ENCODE peak calls at places on chromosomes 12 and 14, in seven cellular contexts. J is AG10803, G is hepatocyte, P is upper lobe of left lung, K is body of pancreas, O is heart left ventricle, V is lung. W is an unnamed sample.

GRCh38 chr12:81350309-81350708 is 272.4 kb downstream of the ACSS3 start:
- DNase-seq in K (no peak), V (no peak), O (no peak), G (no peak), P (no peak), J (no peak), W (no peak)

GRCh38 chr12:111816065-111816615 is 25.9 kb upstream of the MAPKAPK5 start:
- DNase-seq in K (no peak), O (no peak), P (no peak), V (no peak), J (no peak), G (peak), W (no peak)

GRCh38 chr12:86261142-86261541 is 5.0 kb upstream of the MGAT4C start:
- DNase-seq in O (no peak), V (no peak), K (no peak), P (no peak), G (no peak), J (no peak), W (no peak)

GRCh38 chr12:104292872-104293794 is 10.4 kb upstream of the EID3 start:
- DNase-seq in G (no peak), J (no peak), V (no peak), O (no peak), K (no peak), P (no peak), W (no peak)

GRCh38 chr12:92363295-92364146 is 217.9 kb upstream of the BTG1 start:
- DNase-seq in K (no peak), O (peak), J (peak), V (no peak), P (peak), G (peak), W (peak)

GRCh38 chr12:107435520-107435919 is 250.1 kb upstream of the PWP1 start:
- DNase-seq in K (no peak), P (no peak), J (no peak), V (no peak), G (no peak), O (no peak), W (no peak)

GRCh38 chr12:509494-509893 is 49.8 kb downstream of the B4GALNT3 start:
- DNase-seq in P (no peak), J (peak), O (no peak), V (peak), G (no peak), K (no peak), W (no peak)

GRCh38 chr14:72816287-72816686 is 77.6 kb downstream of the DPF3 start:
- DNase-seq in V (no peak), P (no peak), J (no peak), K (no peak), G (no peak), O (no peak), W (no peak)

GRCh38 chr14:56002316-56002715 is 115.9 kb upstream of the PELI2 start:
- DNase-seq in O (no peak), P (peak), J (peak), G (peak), V (no peak), K (no peak), W (no peak)

GRCh38 chr12:73112035-73112816 is 840.1 kb downstream of the TRHDE start:
- DNase-seq in O (no peak), V (no peak), J (no peak), P (no peak), K (no peak), G (no peak), W (no peak)

GRCh38 chr14:56809262-56810215 is 740 bp downstream of the OTX2 start:
- DNase-seq in O (no peak), V (no peak), P (peak), K (no peak), G (no peak), J (no peak), W (no peak)

GRCh38 chr12:21541773-21542172 is 15.7 kb downstream of the SPX start:
- DNase-seq in G (no peak), K (no peak), P (no peak), V (no peak), O (no peak), J (no peak), W (no peak)

GRCh38 chr12:31005944-31006361 is 67.7 kb upstream of the DDX11 start:
- DNase-seq in O (no peak), P (no peak), V (no peak), J (peak), G (no peak), K (no peak), W (no peak)

GRCh38 chr12:96401061-96401871 is 1.0 kb upstream of the CDK17 start:
- DNase-seq in O (peak), J (peak), V (no peak), P (no peak), K (peak), G (peak), W (peak)

GRCh38 chr14:74501135-74501614 is 7.6 kb downstream of the ISCA2 start:
- DNase-seq in J (peak), P (peak), V (peak), G (peak), O (peak), K (peak), W (no peak)

GRCh38 chr14:36553650-36554260 is 28.7 kb downstream of the NKX2-8 start:
- DNase-seq in J (peak), P (no peak), K (peak), V (no peak), O (no peak), G (peak), W (peak)

GRCh38 chr14:103100281-103101121 is 6.0 kb downstream of the EXOC3L4 start:
- DNase-seq in O (no peak), J (no peak), K (no peak), G (no peak), P (peak), V (no peak), W (no peak)

GRCh38 chr14:66405158-66405557 is 81.0 kb upstream of the CCDC196 start:
- DNase-seq in P (no peak), G (peak), O (no peak), J (no peak), K (no peak), V (no peak), W (no peak)

GRCh38 chr14:90409209-90409730 is 12.4 kb downstream of the CALM1 start:
- DNase-seq in V (no peak), P (no peak), J (peak), O (peak), G (peak), K (no peak), W (no peak)

GRCh38 chr14:68143341-68143807 is 323.8 kb downstream of the RAD51B start:
- DNase-seq in O (peak), G (peak), P (no peak), K (peak), V (peak), J (peak), W (no peak)

GRCh38 chr14:26794731-26795130 is 196.9 kb upstream of the NOVA1 start:
- DNase-seq in G (no peak), O (no peak), P (no peak), J (peak), V (no peak), K (no peak), W (no peak)
- TF ChIP-seq CTCF in G (no peak), O (no peak), P (no peak), J (no peak), V (no peak), K (no peak), W (no peak)

GRCh38 chr12:66944365-66944764 is 265.5 kb upstream of the GRIP1 start:
- DNase-seq in P (no peak), K (no peak), O (no peak), J (no peak), V (no peak), G (no peak), W (no peak)

GRCh38 chr12:66945189-66945817 is 266.4 kb upstream of the GRIP1 start:
- DNase-seq in V (no peak), P (no peak), G (no peak), J (no peak), O (no peak), K (no peak), W (no peak)

GRCh38 chr12:66947119-66947518 is 268.2 kb upstream of the GRIP1 start:
- DNase-seq in O (no peak), V (no peak), G (no peak), P (no peak), K (no peak), J (no peak), W (peak)

GRCh38 chr12:66941150-66941549 is 262.3 kb upstream of the GRIP1 start:
- DNase-seq in G (no peak), J (no peak), P (no peak), K (no peak), O (no peak), V (no peak), W (peak)

DNA sequence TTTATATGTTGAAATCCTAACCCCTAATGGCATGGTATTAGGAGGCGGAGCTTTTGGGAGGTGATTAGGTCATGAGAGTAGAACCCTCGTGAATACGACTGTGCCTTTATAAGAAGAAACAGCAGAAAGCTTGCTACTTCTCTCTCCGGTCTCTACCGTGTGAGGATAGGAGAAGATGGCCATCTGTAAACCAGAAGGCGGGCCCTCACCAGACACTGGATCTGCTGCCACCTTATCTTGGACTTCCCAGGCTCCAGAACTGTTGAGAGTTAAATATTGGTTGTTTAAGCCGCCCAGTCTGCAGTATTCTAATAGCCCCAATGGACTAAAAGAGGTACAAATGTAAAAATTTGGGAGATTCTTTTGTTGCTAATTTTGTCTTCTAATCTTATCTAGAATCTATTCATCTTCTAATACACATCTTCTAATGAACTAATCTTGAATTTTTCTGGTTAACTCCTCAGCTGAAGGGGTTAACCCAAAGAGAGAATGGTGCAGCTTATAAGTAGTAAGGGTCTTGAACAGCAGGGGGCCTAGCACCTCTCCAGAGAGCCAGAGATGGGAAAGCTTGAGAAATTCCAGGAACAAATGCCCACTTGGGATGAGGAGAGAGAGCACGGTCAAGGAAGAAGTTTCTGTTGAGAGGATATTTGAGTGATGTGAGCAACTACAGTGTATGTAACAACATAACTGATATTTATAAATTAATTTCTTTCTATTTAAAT is 264.0 kb upstream of the GRIP1 start:
- DNase-seq in J (no peak), K (no peak), P (no peak), O (no peak), G (no peak), V (no peak), W (no peak)
- TF ChIP-seq CTCF in J (no peak), K (no peak), P (no peak), O (no peak), G (no peak), V (no peak), W (no peak)

DNA sequence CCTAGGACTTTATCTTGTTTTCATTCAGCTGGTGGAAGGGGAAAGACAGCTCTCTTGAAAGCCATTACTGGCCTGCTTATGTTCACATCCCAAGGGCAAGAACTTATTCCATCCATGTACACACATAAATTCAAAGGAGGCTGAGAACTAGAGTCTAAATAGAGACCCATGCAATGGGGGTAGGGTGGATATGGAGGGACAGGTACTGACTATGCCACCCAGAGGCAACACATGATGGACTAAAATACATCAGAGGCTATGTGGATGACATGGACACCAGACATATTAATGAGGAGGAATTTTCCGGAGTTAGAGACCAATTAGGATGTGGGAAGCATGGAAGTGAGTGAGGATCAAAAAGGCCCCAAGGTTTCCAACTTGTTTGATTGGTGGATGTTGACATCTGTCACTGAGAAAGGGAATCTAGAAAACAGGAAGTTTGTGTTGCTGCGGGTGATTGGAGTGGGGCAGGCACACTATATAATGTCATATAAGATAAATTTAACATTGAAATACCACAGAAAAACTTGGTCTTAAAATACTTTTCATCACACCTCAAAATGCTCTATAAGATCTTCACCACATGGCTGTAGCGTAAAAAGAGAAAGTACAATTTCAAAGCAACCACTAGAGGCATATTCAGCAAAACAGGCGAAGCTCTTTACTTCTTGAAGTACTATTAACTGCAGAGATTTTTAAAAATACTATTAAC is 130.4 kb downstream of the GRIP1 start:
- DNase-seq in J (no peak), O (no peak), G (no peak), K (no peak), P (no peak), V (no peak), W (no peak)
- TF ChIP-seq CTCF in J (peak), O (no peak), G (peak), K (no peak), P (no peak), V (no peak), W (no peak)

GRCh38 chr12:128906485-128907137 is 53.3 kb downstream of the GLT1D1 start:
- DNase-seq in J (no peak), G (no peak), O (no peak), K (no peak), P (no peak), V (no peak), W (no peak)
- TF ChIP-seq CTCF in J (no peak), G (no peak), O (no peak), K (no peak), P (no peak), V (no peak), W (no peak)

GRCh38 chr12:5435161-5435560 is 3.3 kb downstream of the NTF3 start:
- DNase-seq in V (no peak), P (no peak), O (no peak), K (no peak), G (no peak), J (peak), W (no peak)

GRCh38 chr12:5433840-5434646 is 2.1 kb downstream of the NTF3 start:
- DNase-seq in O (no peak), J (no peak), P (no peak), V (no peak), K (no peak), G (no peak), W (no peak)

GRCh38 chr12:5434647-5434968 is 2.7 kb downstream of the NTF3 start:
- DNase-seq in V (no peak), J (no peak), G (no peak), P (no peak), K (no peak), O (no peak), W (no peak)

GRCh38 chr12:5432011-5432400 is at the start of gene NTF3:
- DNase-seq in G (peak), P (peak), J (peak), O (peak), K (no peak), V (no peak), W (no peak)

GRCh38 chr12:5433081-5433839 is 1.4 kb downstream of the NTF3 start:
- DNase-seq in G (peak), P (peak), O (peak), V (no peak), J (peak), K (no peak), W (no peak)
- TF ChIP-seq CTCF in G (peak), P (no peak), O (no peak), V (no peak), J (no peak), K (no peak), W (no peak)

GRCh38 chr12:40446385-40446784 is 221.6 kb downstream of the LRRK2 start:
- DNase-seq in O (no peak), J (peak), V (no peak), G (peak), K (no peak), P (no peak), W (no peak)
- TF ChIP-seq CTCF in O (no peak), J (peak), V (no peak), G (peak), K (no peak), P (no peak), W (peak)

DNA sequence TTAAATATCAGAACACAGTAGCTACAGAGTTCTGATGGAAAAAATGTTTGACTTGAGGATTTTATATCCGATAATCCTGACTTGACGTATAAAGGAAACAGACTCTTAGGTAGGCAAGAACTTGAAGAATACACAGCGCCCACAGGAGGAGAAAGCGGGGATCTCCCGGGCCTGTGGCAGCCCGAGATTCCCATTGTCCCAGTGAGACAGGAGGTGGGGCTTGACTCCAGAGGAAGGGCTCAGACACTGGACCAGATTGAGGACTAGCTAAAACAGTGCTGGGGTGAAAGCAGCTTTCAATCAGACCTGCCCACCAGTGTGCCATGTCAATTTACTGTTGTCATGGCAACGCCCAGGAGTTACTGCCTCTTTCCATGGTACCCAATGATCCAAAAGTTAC is 51.1 kb upstream of the C14orf180 start:
- DNase-seq in V (no peak), K (no peak), G (no peak), P (no peak), O (peak), J (no peak), W (no peak)
- TF ChIP-seq CTCF in V (no peak), K (no peak), G (no peak), P (no peak), O (no peak), J (no peak), W (no peak)

GRCh38 chr12:119695034-119695433 is 27.1 kb downstream of the PRKAB1 start:
- DNase-seq in P (no peak), J (no peak), V (no peak), K (no peak), O (no peak), G (no peak), W (no peak)
- TF ChIP-seq CTCF in P (peak), J (peak), V (no peak), K (peak), O (peak), G (peak), W (peak)

GRCh38 chr14:54488318-54488645 is 498 bp downstream of the GMFB start:
- DNase-seq in O (no peak), P (no peak), J (no peak), K (no peak), G (no peak), V (no peak), W (no peak)
- TF ChIP-seq CTCF in O (no peak), P (no peak), J (peak), K (peak), G (no peak), V (no peak), W (no peak)

DNA sequence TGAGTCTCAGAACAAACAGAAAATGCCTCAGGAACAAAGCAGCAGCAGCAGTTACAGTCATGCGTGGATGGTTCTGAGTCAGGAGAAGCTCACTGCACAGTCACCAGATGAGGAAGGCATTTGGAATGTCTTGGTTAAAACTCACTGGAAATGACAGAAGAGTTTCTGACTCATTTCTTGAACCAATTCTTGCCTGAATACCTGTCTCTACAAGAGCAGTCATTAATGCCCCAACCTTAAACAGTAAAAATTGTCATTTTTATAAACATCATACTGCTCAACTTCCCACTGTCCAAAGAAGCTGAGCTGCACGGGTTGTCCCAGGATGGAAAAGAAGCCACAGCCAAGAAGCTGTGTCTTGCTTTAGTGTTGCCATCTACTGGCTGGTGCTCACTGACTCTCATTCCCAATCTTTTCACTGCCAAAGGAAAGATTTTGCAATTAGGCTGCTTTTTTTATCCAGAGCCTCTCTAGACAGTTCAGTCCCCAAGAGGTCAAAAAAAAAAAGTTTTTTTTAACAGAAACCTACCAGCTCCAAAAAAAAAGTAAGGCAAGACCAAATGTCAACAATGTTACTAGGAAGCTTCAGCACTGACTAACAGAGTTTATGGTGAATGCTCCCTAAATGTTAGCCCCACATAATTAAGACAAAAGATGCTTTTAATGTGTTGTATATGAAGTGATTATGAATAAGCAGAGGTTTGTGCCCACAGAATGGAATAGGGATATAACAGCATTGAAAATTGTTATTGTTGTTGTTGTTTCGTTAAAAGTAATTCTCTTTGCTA is 40.4 kb downstream of the KICS2 start:
- DNase-seq in O (peak), G (peak), J (peak), P (no peak), V (peak), K (peak), W (no peak)
- TF ChIP-seq CTCF in O (peak), G (peak), J (peak), P (peak), V (peak), K (peak), W (no peak)